ENCODE peak calls at places on chromosomes 12 and 14, in nine cellular contexts. H is NB4; L is RCC 7860; K is stimulated activated CD4-positive, alpha-beta T cell treated with anti-CD3 and anti-CD28 coated beads, Interleukin-4, amount 100 ng/mL, for 1 hour; I is left colon; D is progenitor cell of endocrine pancreas; Q is Kasumi-1; B is renal cortical epithelial cell; E is CMK. A is an unnamed sample.

GRCh38 chr14:95319312-95320075 is at the start of gene CLMN:
- DNase-seq in B (no peak), H (peak; percentile 58), L (no peak), K (peak; percentile 31), E (peak; percentile 2), I (peak; percentile 71), D (peak; percentile 43), Q (peak; percentile 24), A (peak; percentile 67)

GRCh38 chr12:103827800-103828440 is 13.1 kb downstream of the NT5DC3 start:
- DNase-seq in Q (no peak), K (no peak), E (no peak), D (no peak), H (peak; percentile 62), I (no peak), B (no peak), L (no peak), A (no peak)

GRCh38 chr12:75291014-75291413 is 39.1 kb downstream of the CAPS2 start:
- DNase-seq in D (no peak), K (no peak), E (no peak), H (no peak), B (no peak), Q (no peak), I (no peak), L (no peak), A (no peak)

GRCh38 chr14:54047645-54048308 is 91.2 kb upstream of the BMP4 start:
- DNase-seq in Q (no peak), K (no peak), H (no peak), B (no peak), E (no peak), D (no peak), L (no peak), I (no peak), A (no peak)

GRCh38 chr12:92606956-92607355 is 95.8 kb upstream of the PLEKHG7 start:
- DNase-seq in D (no peak), E (no peak), Q (no peak), K (no peak), B (no peak), H (no peak), I (no peak), L (no peak), A (no peak)

GRCh38 chr14:94480809-94481208 is 4.8 kb upstream of the SERPINA9 start:
- DNase-seq in K (no peak), Q (no peak), B (peak; percentile 65), I (no peak), E (no peak), D (no peak), H (no peak), L (peak; percentile 71), A (no peak)

GRCh38 chr12:76033116-76034001 is 1.8 kb upstream of the PHLDA1 start:
- DNase-seq in H (no peak), B (peak; percentile 60), E (no peak), Q (no peak), I (no peak), L (no peak), K (no peak), D (no peak), A (no peak)

GRCh38 chr12:53719649-53720048 is 7.6 kb downstream of the CALCOCO1 start:
- DNase-seq in E (no peak), H (no peak), B (no peak), K (no peak), Q (no peak), L (no peak), D (no peak), I (no peak), A (no peak)

GRCh38 chr12:85369365-85370154 is 89.5 kb downstream of the ALX1 start:
- DNase-seq in I (no peak), B (no peak), K (no peak), E (no peak), L (no peak), Q (no peak), H (no peak), D (no peak), A (no peak)

GRCh38 chr12:14982986-14983385 is 10.1 kb downstream of the PDE6H start:
- DNase-seq in L (no peak), B (no peak), D (no peak), I (no peak), E (no peak), H (peak; percentile 49), K (no peak), Q (no peak), A (no peak)

GRCh38 chr12:32533971-32534590 is 134.7 kb downstream of the FGD4 start:
- DNase-seq in L (peak; percentile 42), H (peak; percentile 79), E (no peak), Q (no peak), I (peak; percentile 59), B (peak; percentile 97), K (no peak), D (peak; percentile 27), A (peak; percentile 66)